ENCODE peak calls at places on chromosomes 6 and 20, in five cellular contexts. D is stimulated activated CD8-positive, alpha-beta memory T cell treated with anti-CD3 and anti-CD28 coated beads, Interleukin-15, amount 100 ng/mL, for 4 hours; N is SK-MEL-5; B is SW 1271; H is EL. C is an unnamed sample.

GRCh38 chr20:47606414-47607207 is 104.9 kb downstream of the NCOA3 start:
- DNase-seq in D (no peak), N (no peak), B (no peak), H (no peak), C (no peak)

GRCh38 chr6:98942263-98942803 is 5.4 kb downstream of the FBXL4 start:
- DNase-seq in D (no peak), N (no peak), B (peak), H (no peak), C (peak)

GRCh38 chr20:50538276-50538675 is 28.1 kb downstream of the PTPN1 start:
- DNase-seq in D (no peak), N (no peak), B (no peak), H (no peak), C (no peak)

GRCh38 chr6:138036955-138037592 is 70.1 kb downstream of the PERP start:
- DNase-seq in D (no peak), N (peak), B (no peak), H (peak), C (no peak)

GRCh38 chr6:150547511-150548222 is 52.0 kb upstream of the PLEKHG1 start:
- DNase-seq in D (no peak), N (peak), B (no peak), H (no peak), C (no peak)

GRCh38 chr6:121436966-121437756 is 1.7 kb downstream of the GJA1 start:
- DNase-seq in D (no peak), N (no peak), B (no peak), H (peak), C (peak)

GRCh38 chr20:25499855-25500434 is 85.4 kb downstream of the NINL start:
- DNase-seq in D (no peak), N (no peak), B (no peak), H (no peak), C (no peak)

GRCh38 chr20:13613917-13614316 is 24.8 kb downstream of the TASP1 start:
- DNase-seq in D (no peak), N (no peak), B (no peak), H (no peak), C (no peak)

GRCh38 chr6:145372671-145373123 is 362.6 kb downstream of the EPM2A start:
- DNase-seq in D (no peak), N (peak), B (peak), H (peak), C (peak)

GRCh38 chr6:158560787-158561246 is 926 bp downstream of the TMEM181 start:
- DNase-seq in D (no peak), N (no peak), B (no peak), H (peak), C (peak)

GRCh38 chr20:50366270-50367103 is 143.7 kb upstream of the PTPN1 start:
- DNase-seq in D (no peak), N (peak), B (no peak), H (peak), C (peak)

GRCh38 chr20:37270586-37271420 is 9.2 kb upstream of the GHRH start:
- DNase-seq in D (no peak), N (no peak), B (no peak), H (no peak), C (no peak)

GRCh38 chr6:20117474-20117873 is 94.8 kb downstream of the MBOAT1 start:
- DNase-seq in D (no peak), N (no peak), B (no peak), H (no peak), C (no peak)

GRCh38 chr6:168240147-168240546 is 79.4 kb downstream of the DACT2 start:
- DNase-seq in D (no peak), N (no peak), B (no peak), H (no peak), C (no peak)

GRCh38 chr20:6559791-6560190 is 207.7 kb upstream of the BMP2 start:
- DNase-seq in D (no peak), N (no peak), B (no peak), H (no peak), C (no peak)

GRCh38 chr20:53940883-53941546 is 129.4 kb downstream of the BCAS1 start:
- DNase-seq in D (no peak), N (peak), B (peak), H (peak), C (no peak)

GRCh38 chr6:150723857-150724256 is 124.2 kb downstream of the PLEKHG1 start:
- DNase-seq in D (no peak), N (peak), B (no peak), H (peak), C (no peak)

GRCh38 chr6:160030103-160030502 is 61.2 kb downstream of the IGF2R start:
- DNase-seq in D (no peak), N (peak), B (no peak), H (peak), C (peak)

GRCh38 chr20:48681201-48681881 is 146.5 kb downstream of the PREX1 start:
- DNase-seq in D (no peak), N (no peak), B (no peak), H (no peak), C (no peak)

GRCh38 chr6:53056273-53056672 is 8.9 kb upstream of the FBXO9 start:
- DNase-seq in D (no peak), N (no peak), B (no peak), H (no peak), C (no peak)

GRCh38 chr20:16175322-16175721 is 397.9 kb downstream of the KIF16B start:
- DNase-seq in D (no peak), N (no peak), B (no peak), H (no peak), C (no peak)

GRCh38 chr6:4844108-4844507 is 67.9 kb downstream of the CDYL start:
- DNase-seq in D (no peak), N (peak), B (no peak), H (no peak), C (peak)

GRCh38 chr6:85643530-85644373 is 1.1 kb upstream of the SYNCRIP start:
- DNase-seq in D (peak), N (peak), B (peak), H (peak), C (peak)

GRCh38 chr6:90233994-90234393 is 62.6 kb downstream of the BACH2 start:
- DNase-seq in D (peak), N (no peak), B (no peak), H (no peak), C (no peak)

GRCh38 chr6:106446983-106447382 is 86.5 kb downstream of the CRYBG1 start:
- DNase-seq in D (no peak), N (no peak), B (no peak), H (no peak), C (no peak)

GRCh38 chr20:9139106-9139808 is 70.4 kb downstream of the PLCB4 start:
- DNase-seq in D (no peak), N (no peak), B (no peak), H (no peak), C (no peak)

GRCh38 chr20:17895641-17896246 is 72.8 kb downstream of the SNX5 start:
- DNase-seq in D (peak), N (no peak), B (no peak), H (peak), C (no peak)

GRCh38 chr6:95572098-95572497 is 5.2 kb upstream of the MANEA start:
- DNase-seq in D (no peak), N (peak), B (no peak), H (no peak), C (peak)

GRCh38 chr20:34112600-34113061 is 588 bp upstream of the EIF2S2 start:
- DNase-seq in D (no peak), N (peak), B (peak), H (no peak), C (peak)

GRCh38 chr6:12476484-12476883 is 186.3 kb downstream of the EDN1 start:
- DNase-seq in D (no peak), N (no peak), B (no peak), H (no peak), C (no peak)

GRCh38 chr6:169883316-169883715 is 131.9 kb downstream of the ERMARD start:
- DNase-seq in D (no peak), N (no peak), B (no peak), H (no peak), C (no peak)

GRCh38 chr6:154226461-154226860 is 130.1 kb downstream of the IPCEF1 start:
- DNase-seq in D (no peak), N (no peak), B (no peak), H (no peak), C (no peak)

GRCh38 chr20:3312940-3313656 is 74.1 kb upstream of the SLC4A11 start:
- DNase-seq in D (no peak), N (peak), B (no peak), H (peak), C (peak)

GRCh38 chr6:148981515-148981914 is 234.7 kb downstream of the UST start:
- DNase-seq in D (no peak), N (no peak), B (no peak), H (peak), C (no peak)

GRCh38 chr20:50518270-50518721 is 8.1 kb downstream of the PTPN1 start:
- DNase-seq in D (no peak), N (no peak), B (no peak), H (peak), C (no peak)

GRCh38 chr6:169961772-169962561 is 210.5 kb downstream of the ERMARD start:
- DNase-seq in D (no peak), N (no peak), B (no peak), H (no peak), C (no peak)

GRCh38 chr20:47222728-47223127 is 133.8 kb downstream of the ZMYND8 start:
- DNase-seq in D (no peak), N (no peak), B (no peak), H (no peak), C (no peak)

GRCh38 chr6:89021629-89022028 is 58.2 kb upstream of the RNGTT start:
- DNase-seq in D (no peak), N (no peak), B (no peak), H (no peak), C (no peak)

C was measured in A673.